ENCODE peak calls at places on chromosomes 1 and 21, in five cellular contexts. Y, D, E, V and O are unnamed samples. For H3K4me1, the result is how much of the 10 kb centered on the place peaks cover.

GRCh38 chr1:6261615-6261995 is 707 bp upstream of the GPR153 start:
- DNase-seq in D (no peak), Y (peak), V (no peak), E (no peak), O (no peak)

GRCh38 chr1:215595231-215595630 is 28.1 kb downstream of the KCTD3 start:
- DNase-seq in V (no peak), E (no peak), Y (no peak), D (no peak), O (no peak)

GRCh38 chr1:221430133-221430960 is 311.5 kb downstream of the DUSP10 start:
- DNase-seq in D (no peak), E (no peak), V (no peak), Y (no peak), O (no peak)

GRCh38 chr1:155086182-155086741 is 7.6 kb downstream of the EFNA3 start:
- DNase-seq in V (peak), D (peak), E (peak), Y (peak), O (peak)

GRCh38 chr1:46638921-46639320 is 22.3 kb upstream of the MOB3C start:
- DNase-seq in V (no peak), D (no peak), Y (no peak), E (no peak), O (no peak)

GRCh38 chr1:228146761-228147693 is 2.7 kb upstream of the GJC2 start:
- DNase-seq in D (no peak), V (peak), Y (no peak), E (no peak), O (no peak)

GRCh38 chr1:76726251-76726650 is 141.0 kb upstream of the ST6GALNAC5 start:
- DNase-seq in E (no peak), D (no peak), V (no peak), Y (no peak), O (no peak)

GRCh38 chr1:226121587-226122400 is 59.3 kb downstream of the H3-3A start:
- DNase-seq in V (peak), Y (peak), D (peak), E (peak), O (peak)

GRCh38 chr1:76865696-76866291 is 1.5 kb upstream of the ST6GALNAC5 start:
- DNase-seq in Y (no peak), V (no peak), D (no peak), E (no peak), O (no peak)

GRCh38 chr1:22745675-22746585 is 35.3 kb downstream of the EPHB2 start:
- DNase-seq in Y (no peak), V (no peak), D (no peak), E (peak), O (peak)

GRCh38 chr1:50272923-50273322 is 150.3 kb downstream of the DMRTA2 start:
- DNase-seq in D (no peak), V (no peak), E (no peak), Y (no peak), O (no peak)

GRCh38 chr1:219405531-219406331 is 207.2 kb downstream of the ZC3H11B start:
- DNase-seq in D (no peak), V (no peak), Y (no peak), E (no peak), O (no peak)

GRCh38 chr1:226268421-226269124 is 40.4 kb downstream of the LIN9 start:
- DNase-seq in D (no peak), V (no peak), E (peak), Y (no peak), O (no peak)

GRCh38 chr1:204480515-204480914 is 14.1 kb downstream of the PIK3C2B start:
- DNase-seq in Y (no peak), D (no peak), E (no peak), V (no peak), O (no peak)

GRCh38 chr21:44498965-44499560 is 40.9 kb downstream of the KRTAP10-1 start:
- DNase-seq in D (no peak), Y (no peak), V (no peak), E (no peak), O (peak)

GRCh38 chr21:41316200-41316599 is 401 bp upstream of the FAM3B start:
- DNase-seq in D (peak), Y (no peak), V (no peak), E (no peak), O (peak)

GRCh38 chr1:27348861-27349783 is 7.3 kb downstream of the SYTL1 start:
- DNase-seq in Y (peak), V (no peak), D (peak), E (peak), O (peak)

GRCh38 chr1:233005703-233006102 is 55.3 kb downstream of the NTPCR start:
- DNase-seq in E (no peak), D (no peak), Y (no peak), V (no peak), O (no peak)

GRCh38 chr21:45698493-45698947 is 55.0 kb downstream of the PCBP3 start:
- DNase-seq in V (no peak), Y (no peak), E (no peak), D (no peak), O (peak)

GRCh38 chr1:182568647-182569284 is 20.3 kb downstream of the RNASEL start:
- DNase-seq in E (no peak), V (no peak), D (no peak), Y (no peak), O (no peak)

GRCh38 chr1:22311461-22311860 is 140.2 kb upstream of the ZBTB40 start:
- DNase-seq in E (no peak), Y (no peak), D (peak), V (no peak), O (no peak)

GRCh38 chr1:182450087-182450486 is at the start of gene RGSL1:
- DNase-seq in Y (no peak), E (no peak), D (no peak), V (no peak), O (no peak)

GRCh38 chr1:100414693-100415092 is 62.4 kb downstream of the CDC14A start:
- DNase-seq in D (no peak), E (no peak), Y (no peak), V (no peak), O (no peak)

GRCh38 chr1:114025609-114026401 is 46.5 kb downstream of the OLFML3 start:
- DNase-seq in Y (no peak), E (no peak), D (no peak), V (no peak), O (no peak)

GRCh38 chr1:101993703-101994102 is 3.0 kb downstream of the OLFM3 start:
- DNase-seq in D (no peak), V (no peak), Y (no peak), E (no peak), O (no peak)

GRCh38 chr1:151144474-151145157 is 1.8 kb downstream of the SEMA6C start:
- DNase-seq in D (no peak), Y (no peak), E (no peak), V (peak), O (no peak)

GRCh38 chr1:6052543-6053205 is 7.0 kb downstream of the KCNAB2 start:
- DNase-seq in D (peak), V (peak), Y (peak), E (peak), O (peak)

GRCh38 chr1:209989525-209989924 is 51.5 kb downstream of the SYT14 start:
- DNase-seq in D (no peak), Y (peak), V (no peak), E (peak), O (no peak)

GRCh38 chr1:210289248-210289647 is 39.5 kb upstream of the HHAT start:
- DNase-seq in E (no peak), Y (no peak), D (no peak), V (no peak), O (no peak)

GRCh38 chr21:36697473-36698159 is 1.3 kb upstream of the SIM2 start:
- DNase-seq in V (no peak), E (no peak), Y (no peak), D (no peak), O (no peak)

GRCh38 chr1:168535536-168535935 is 8.3 kb downstream of the XCL2 start:
- DNase-seq in V (no peak), D (no peak), E (no peak), Y (no peak), O (no peak)

GRCh38 chr1:184843732-184844495 is 89.3 kb upstream of the EDEM3 start:
- DNase-seq in D (peak), V (no peak), E (no peak), Y (no peak), O (peak)

GRCh38 chr1:32394890-32395415 is 712 bp upstream of the BSDC1 start:
- DNase-seq in D (no peak), Y (no peak), E (no peak), V (no peak), O (no peak)

GRCh38 chr1:11692899-11693590 is 1.5 kb downstream of the DRAXIN start:
- DNase-seq in Y (peak), D (no peak), V (no peak), E (peak), O (peak)

GRCh38 chr1:180632326-180633088 is 685 bp downstream of the XPR1 start:
- DNase-seq in V (peak), Y (peak), E (peak), D (peak), O (peak)
- TF ChIP-seq CTCF in V (no peak), Y (peak), E (peak), D (no peak), O (peak)

DNA sequence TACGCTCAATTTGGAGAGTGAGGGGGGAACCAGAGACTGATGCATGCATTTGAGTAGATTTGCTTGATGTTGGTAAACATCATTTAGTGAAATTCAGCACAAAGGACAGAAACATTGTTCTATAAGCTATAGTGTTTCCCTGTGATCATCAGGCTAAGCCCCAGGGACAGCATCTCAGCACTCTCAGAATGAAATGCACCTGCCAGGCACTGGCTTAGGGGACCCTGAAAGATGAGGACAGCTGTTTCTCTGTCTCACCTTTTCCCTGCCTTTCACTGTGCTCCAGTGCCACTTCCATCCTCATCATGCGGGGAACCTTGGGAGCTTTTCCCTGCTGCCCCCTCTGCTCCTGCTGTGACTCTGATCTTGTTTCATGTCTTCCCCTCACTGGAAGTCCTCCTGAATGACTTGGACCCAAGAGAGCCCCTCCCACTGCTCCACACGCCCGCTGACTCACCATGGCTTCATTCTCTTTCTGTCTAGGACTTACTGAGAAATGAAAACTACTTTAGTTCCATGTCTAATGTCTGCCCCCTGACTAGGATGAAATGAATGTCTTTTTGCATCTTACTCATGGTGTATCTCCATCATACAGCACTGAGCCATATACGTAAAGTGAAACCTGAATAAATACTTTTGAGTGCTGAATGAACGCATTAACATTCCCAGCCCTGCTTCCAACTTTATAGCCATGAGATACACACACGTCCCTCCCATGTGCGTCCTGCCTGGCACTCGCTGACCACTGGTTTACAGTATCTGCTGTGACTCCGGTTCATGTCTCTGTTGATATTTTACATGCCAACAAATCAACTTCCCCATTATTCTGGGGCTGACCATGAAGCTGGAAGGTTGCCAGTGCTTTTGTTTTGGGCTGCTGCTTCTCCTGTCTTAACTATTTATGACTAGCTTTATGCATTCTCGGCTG is 182.1 kb downstream of the PCP4 start:
- DNase-seq in Y (no peak), V (no peak), E (no peak), D (no peak), O (peak)
- H3K4me1 ChIP-seq in Y (under half), V (under half), E (under half), D (under half), O (under half)

GRCh38 chr21:18495553-18495952 is 92.0 kb upstream of the TMPRSS15 start:
- DNase-seq in Y (no peak), V (no peak), E (no peak), D (no peak), O (no peak)
- TF ChIP-seq EP300 in Y (no peak), V (no peak), E (no peak), D (no peak), O (no peak)

GRCh38 chr1:205749826-205750682 is at the start of gene NUCKS1:
- DNase-seq in E (peak), D (peak), Y (peak), V (peak), O (peak)
- TF ChIP-seq CTCF in E (no peak), D (no peak), Y (no peak), V (no peak), O (peak)

GRCh38 chr1:147062951-147063350 is 109.3 kb downstream of the PRKAB2 start:
- DNase-seq in V (no peak), D (no peak), E (no peak), Y (no peak), O (no peak)
- H3K4me1 ChIP-seq in V (under half), D (under half), E (under half), Y (under half), O (under half)

DNA sequence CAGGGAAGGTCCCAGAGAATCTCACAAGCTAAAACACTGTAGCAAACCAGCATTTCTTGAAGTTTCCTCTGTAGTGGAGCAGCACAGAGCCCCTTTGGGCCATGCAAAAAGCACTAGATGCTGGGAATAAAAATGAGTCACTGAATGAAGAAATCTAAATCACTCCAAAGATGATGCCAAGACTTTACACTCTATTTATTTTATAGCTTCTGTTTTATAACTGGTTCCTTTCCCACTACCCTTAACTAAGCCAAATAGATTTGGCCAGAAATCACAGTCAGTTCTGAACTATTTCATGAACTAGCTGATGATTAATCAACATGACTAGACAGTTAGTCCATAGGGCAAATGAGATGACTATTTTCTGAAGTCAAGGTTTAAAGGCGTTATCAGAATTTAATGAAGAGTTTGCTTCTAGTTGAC is 89.5 kb downstream of the SCMH1 start:
- DNase-seq in V (no peak), Y (no peak), E (peak), D (no peak), O (no peak)
- TF ChIP-seq EP300 in V (no peak), Y (no peak), E (peak), D (no peak), O (no peak)

GRCh38 chr21:30468912-30469812 is 11.0 kb downstream of the KRTAP19-1 start:
- DNase-seq in Y (no peak), E (no peak), D (no peak), V (no peak), O (no peak)

GRCh38 chr21:30463713-30464112 is 16.5 kb downstream of the KRTAP19-1 start:
- DNase-seq in V (no peak), D (no peak), Y (peak), E (no peak), O (no peak)
- TF ChIP-seq CTCF in V (no peak), D (peak), Y (no peak), E (no peak), O (no peak)

GRCh38 chr1:234968470-234968869 is 160.2 kb downstream of the TOMM20 start:
- DNase-seq in V (no peak), D (no peak), Y (no peak), E (no peak), O (no peak)
- H3K4me1 ChIP-seq in V (under half), D (half or more), Y (under half), E (half or more), O (half or more)